ENCODE peak calls at places on chromosomes 3 and 15, in six cellular contexts. R, F, L, E, B and T are unnamed samples. For H3K4me1, the result is how much of the 10 kb centered on the place peaks cover.

GRCh38 chr3:184636774-184637316 is 75.0 kb downstream of the MAGEF1 start:
- DNase-seq in R (no peak), F (no peak), L (no peak), E (no peak), B (no peak), T (no peak)

GRCh38 chr3:70119892-70120291 is 120.4 kb downstream of the SAMMSON start:
- DNase-seq in R (no peak), F (no peak), L (no peak), E (no peak), B (no peak), T (no peak)

GRCh38 chr3:178369811-178370210 is 166.4 kb upstream of the KCNMB2 start:
- DNase-seq in R (no peak), F (no peak), L (no peak), E (no peak), B (no peak), T (no peak)

GRCh38 chr3:49028673-49029562 is at the start of gene IMPDH2:
- DNase-seq in R (peak), F (peak), L (peak), E (peak), B (peak), T (peak)

GRCh38 chr3:184325715-184326114 is 11.3 kb downstream of the EIF4G1 start:
- DNase-seq in R (no peak), F (no peak), L (no peak), E (no peak), B (no peak), T (no peak)

GRCh38 chr15:75195766-75196241 is 5.9 kb upstream of the C15orf39 start:
- DNase-seq in R (no peak), F (peak), L (peak), E (no peak), B (no peak), T (no peak)

GRCh38 chr3:146536681-146537080 is 7.7 kb downstream of the PLSCR1 start:
- DNase-seq in R (no peak), F (no peak), L (no peak), E (no peak), B (no peak), T (no peak)

GRCh38 chr15:77513226-77513625 is 92.5 kb downstream of the HMG20A start:
- DNase-seq in R (no peak), F (no peak), L (no peak), E (no peak), B (no peak), T (no peak)

GRCh38 chr3:122269045-122269444 is 56.0 kb upstream of the CSTA start:
- DNase-seq in R (no peak), F (no peak), L (no peak), E (no peak), B (no peak), T (no peak)

GRCh38 chr3:24018784-24019570 is 73.9 kb downstream of the NR1D2 start:
- DNase-seq in R (no peak), F (no peak), L (no peak), E (no peak), B (no peak), T (no peak)

GRCh38 chr3:146136647-146137046 is 24.3 kb downstream of the PLOD2 start:
- DNase-seq in R (no peak), F (no peak), L (no peak), E (no peak), B (no peak), T (no peak)

GRCh38 chr3:11847035-11847394 is 330 bp upstream of the TAMM41 start:
- DNase-seq in R (no peak), F (no peak), L (no peak), E (no peak), B (no peak), T (no peak)

GRCh38 chr3:111668912-111669488 is 73.9 kb upstream of the ZBED2 start:
- DNase-seq in R (no peak), F (no peak), L (peak), E (peak), B (no peak), T (no peak)

GRCh38 chr3:56725175-56725574 is 42.1 kb upstream of the TASOR start:
- DNase-seq in R (no peak), F (no peak), L (no peak), E (no peak), B (peak), T (no peak)

GRCh38 chr15:74010929-74011540 is 16.5 kb downstream of the PML start:
- DNase-seq in R (no peak), F (no peak), L (no peak), E (no peak), B (no peak), T (no peak)

GRCh38 chr3:150169279-150169970 is 198.7 kb upstream of the PFN2 start:
- DNase-seq in R (no peak), F (no peak), L (no peak), E (no peak), B (no peak), T (no peak)

GRCh38 chr3:17678116-17678741 is 64.2 kb downstream of the TBC1D5 start:
- DNase-seq in R (no peak), F (no peak), L (no peak), E (no peak), B (no peak), T (no peak)

GRCh38 chr15:63601026-63601726 is 4.0 kb downstream of the FBXL22 start:
- DNase-seq in R (no peak), F (peak), L (peak), E (no peak), B (peak), T (no peak)

GRCh38 chr3:74845086-74845485 is 230.6 kb upstream of the CNTN3 start:
- DNase-seq in R (no peak), F (no peak), L (no peak), E (no peak), B (no peak), T (no peak)

DNA sequence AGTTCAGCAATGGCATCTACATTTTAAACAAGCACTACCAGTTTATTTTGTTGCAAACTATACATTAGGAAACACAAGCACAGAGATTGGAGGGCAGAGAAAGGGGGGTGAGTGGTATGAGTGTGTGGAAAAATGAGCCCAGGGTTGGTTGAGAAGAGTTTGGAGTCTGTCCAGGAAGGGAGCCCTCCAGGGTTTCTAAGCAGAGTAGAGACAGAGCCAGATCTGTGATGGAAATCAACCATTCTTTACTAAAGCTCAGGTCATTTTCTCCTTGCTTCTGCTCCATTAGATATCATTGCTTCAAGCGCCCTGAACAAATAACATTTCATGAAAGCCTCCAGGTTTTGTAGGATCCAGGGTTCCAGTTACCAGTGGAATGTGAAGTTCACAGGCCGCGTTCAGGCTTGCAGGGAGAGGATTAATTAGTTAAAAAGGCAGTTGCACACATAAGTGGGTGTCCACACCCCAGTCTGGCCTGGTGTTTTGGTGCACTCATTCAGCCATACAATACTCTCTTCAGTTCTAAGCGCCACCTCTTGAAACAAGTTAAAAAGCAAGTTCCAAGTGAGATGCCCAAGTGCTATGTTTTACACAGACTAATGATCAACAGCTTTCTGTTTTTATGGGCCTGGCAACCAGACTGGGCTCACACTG is 16.5 kb upstream of the BOC start:
- DNase-seq in R (no peak), F (no peak), L (no peak), E (no peak), B (no peak), T (no peak)
- H3K27ac ChIP-seq in R (no peak), F (no peak), L (no peak), E (no peak), B (peak), T (no peak)

DNA sequence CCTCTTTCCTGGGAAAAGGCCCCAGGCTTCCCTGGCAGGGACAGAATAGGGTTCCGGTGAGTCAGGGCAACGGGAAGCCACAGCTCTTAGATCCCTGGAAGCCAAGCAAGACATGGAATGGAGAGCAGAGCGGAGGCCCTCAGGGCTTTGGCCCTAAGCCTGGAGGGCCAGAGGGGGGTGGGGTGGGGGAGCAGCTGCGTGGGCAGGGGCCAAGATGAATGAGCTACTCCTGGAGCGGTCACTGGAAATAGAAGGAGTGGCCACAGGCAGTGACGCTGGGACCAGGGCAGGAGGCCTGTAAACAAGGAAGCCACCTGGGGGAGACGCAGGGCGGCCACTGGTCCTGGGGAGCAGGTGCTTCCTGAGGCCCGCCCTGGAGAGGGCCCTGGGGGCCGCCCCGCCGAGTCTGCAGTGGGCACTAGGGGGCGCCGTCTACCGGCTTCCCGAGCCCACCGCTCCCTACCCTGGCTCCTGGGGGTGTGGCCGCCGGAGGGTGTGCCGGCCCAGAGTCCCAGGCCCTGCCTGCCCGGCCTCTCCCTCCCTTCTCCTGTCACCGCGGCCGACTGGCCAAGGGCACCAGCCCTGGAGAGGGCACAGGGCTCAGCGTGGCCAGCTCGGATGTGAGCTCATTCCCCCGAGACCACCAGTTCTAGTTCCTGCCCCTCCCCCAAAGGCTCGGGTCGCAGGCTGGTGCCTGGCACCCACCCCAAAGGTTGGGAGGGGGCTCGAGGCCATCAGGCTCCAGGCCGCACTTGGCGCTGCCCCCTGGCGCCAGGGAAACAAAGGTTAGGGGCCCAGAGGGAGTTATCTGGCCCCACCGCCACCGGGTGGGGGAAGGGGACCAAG is 12.1 kb downstream of the VPS18 start:
- DNase-seq in R (peak), F (peak), L (peak), E (peak), B (peak), T (peak)
- TF ChIP-seq POLR2AphosphoS5 in R (peak), F (peak), L (peak), E (peak), B (peak), T (peak)

GRCh38 chr3:52479037-52479875 is 15.9 kb upstream of the STAB1 start:
- DNase-seq in R (no peak), F (no peak), L (no peak), E (no peak), B (no peak), T (no peak)

GRCh38 chr3:52483081-52483480 is 12.1 kb upstream of the STAB1 start:
- DNase-seq in R (no peak), F (no peak), L (no peak), E (no peak), B (no peak), T (no peak)

GRCh38 chr3:52481819-52482521 is 13.2 kb upstream of the STAB1 start:
- DNase-seq in R (no peak), F (no peak), L (peak), E (no peak), B (no peak), T (no peak)

GRCh38 chr3:52479876-52480575 is 15.1 kb upstream of the STAB1 start:
- DNase-seq in R (no peak), F (no peak), L (no peak), E (no peak), B (no peak), T (no peak)

GRCh38 chr3:52480768-52481715 is 14.1 kb upstream of the STAB1 start:
- DNase-seq in R (no peak), F (no peak), L (no peak), E (no peak), B (no peak), T (no peak)
- H3K4me1 ChIP-seq in R (under half), F (under half), L (under half), E (under half), B (under half), T (under half)

GRCh38 chr3:52817860-52818259 is 12.6 kb downstream of the ITIH4 start:
- DNase-seq in R (no peak), F (no peak), L (no peak), E (no peak), B (no peak), T (no peak)

GRCh38 chr3:52813810-52814209 is 16.7 kb downstream of the ITIH4 start:
- DNase-seq in R (no peak), F (no peak), L (no peak), E (no peak), B (no peak), T (no peak)

GRCh38 chr3:52819936-52820335 is 10.5 kb downstream of the ITIH4 start:
- DNase-seq in R (no peak), F (no peak), L (peak), E (no peak), B (no peak), T (no peak)

GRCh38 chr3:52816654-52817053 is 13.8 kb downstream of the ITIH4 start:
- DNase-seq in R (no peak), F (no peak), L (no peak), E (no peak), B (no peak), T (no peak)

GRCh38 chr3:52817221-52817620 is 13.3 kb downstream of the ITIH4 start:
- DNase-seq in R (no peak), F (no peak), L (no peak), E (no peak), B (no peak), T (no peak)
- H3K27ac ChIP-seq in R (no peak), F (no peak), L (no peak), E (no peak), B (no peak), T (no peak)

DNA sequence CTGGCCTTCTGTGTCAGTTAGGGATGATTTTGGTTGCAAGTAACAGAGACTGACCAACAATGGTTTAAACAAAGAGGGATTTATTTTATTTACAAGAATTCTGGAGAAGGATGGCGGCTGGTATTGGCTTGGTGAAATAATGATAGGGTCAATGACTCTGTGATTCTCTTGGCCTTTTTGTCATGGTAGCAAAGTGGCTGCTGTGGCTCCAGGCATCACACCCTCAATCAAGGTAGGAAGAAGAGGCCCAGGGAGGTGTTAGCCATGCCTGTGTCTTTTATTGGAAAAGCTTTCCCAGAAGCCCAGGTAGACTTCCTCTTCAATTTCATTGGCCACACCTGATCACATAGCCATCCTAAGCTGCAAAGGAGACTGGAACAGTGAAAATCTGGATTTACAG is 13.1 kb downstream of the FAM107A start:
- DNase-seq in R (no peak), F (no peak), L (no peak), E (no peak), B (no peak), T (no peak)
- TF ChIP-seq POLR2AphosphoS5 in R (no peak), F (no peak), L (no peak), E (no peak), B (no peak), T (no peak)

GRCh38 chr15:90360746-90361145 is 8.7 kb downstream of the ZNF774 start:
- DNase-seq in R (no peak), F (no peak), L (no peak), E (no peak), B (no peak), T (no peak)
- H3K4me1 ChIP-seq in R (under half), F (under half), L (under half), E (under half), B (under half), T (under half)

GRCh38 chr15:64865998-64866520 is 24.3 kb downstream of the PLEKHO2 start:
- DNase-seq in R (no peak), F (no peak), L (peak), E (no peak), B (peak), T (no peak)

GRCh38 chr15:64865126-64865997 is 23.6 kb downstream of the PLEKHO2 start:
- DNase-seq in R (no peak), F (no peak), L (no peak), E (no peak), B (no peak), T (no peak)

GRCh38 chr15:64861960-64862359 is 20.2 kb downstream of the PLEKHO2 start:
- DNase-seq in R (no peak), F (no peak), L (peak), E (no peak), B (no peak), T (no peak)

GRCh38 chr15:64861331-64861730 is 19.6 kb downstream of the PLEKHO2 start:
- DNase-seq in R (no peak), F (no peak), L (no peak), E (no peak), B (no peak), T (no peak)

DNA sequence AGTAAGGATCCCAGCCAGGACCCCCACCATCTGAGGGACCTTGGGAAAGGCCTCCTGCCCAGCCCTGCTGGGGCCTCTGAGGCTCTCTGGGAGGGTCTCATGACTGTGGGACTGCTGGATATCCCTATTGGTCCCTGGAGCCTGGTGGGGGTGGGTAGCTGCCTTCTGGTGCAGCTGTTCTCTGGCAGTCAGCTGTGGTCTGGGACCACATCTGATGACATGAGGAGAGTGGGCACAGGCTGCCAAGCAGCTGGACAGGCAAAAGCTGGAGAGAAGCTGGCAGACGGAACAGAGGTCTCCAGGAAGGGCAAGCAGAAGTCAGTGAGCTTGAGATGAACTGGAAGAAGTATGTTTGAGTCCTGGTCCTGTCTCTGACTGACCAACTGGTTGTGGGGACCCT is 22.4 kb downstream of the PLEKHO2 start:
- DNase-seq in R (no peak), F (no peak), L (no peak), E (no peak), B (no peak), T (no peak)
- H3K27ac ChIP-seq in R (peak), F (peak), L (no peak), E (no peak), B (no peak), T (peak)